ENCODE peak calls at places on chromosomes 6 and 20, in eight cellular contexts. R, Z, P, M, Q, X, V and T are unnamed samples.

GRCh38 chr6:52312461-52312860 is 27.9 kb upstream of the MCM3 start:
- DNase-seq in R (no peak), Z (no peak), P (no peak), M (no peak), Q (no peak), X (no peak), V (no peak), T (no peak)

GRCh38 chr20:59013959-59014608 is 5.1 kb upstream of the TUBB1 start:
- DNase-seq in R (no peak), Z (no peak), P (no peak), M (no peak), Q (no peak), X (no peak), V (peak; percentile 65), T (no peak)

GRCh38 chr6:119142051-119142450 is 63.6 kb upstream of the FAM184A start:
- DNase-seq in R (no peak), Z (no peak), P (no peak), M (no peak), Q (no peak), X (no peak), V (no peak), T (no peak)

GRCh38 chr6:22236626-22237414 is 60.0 kb downstream of the PRL start:
- DNase-seq in R (no peak), Z (peak; percentile 70), P (peak; percentile 83), M (no peak), Q (no peak), X (no peak), V (peak; percentile 79), T (no peak)

GRCh38 chr6:14129572-14129971 is 12.0 kb downstream of the CD83 start:
- DNase-seq in R (no peak), Z (peak; percentile 60), P (no peak), M (peak; percentile 53), Q (peak; percentile 25), X (no peak), V (peak; percentile 76), T (peak; percentile 61)

GRCh38 chr6:16184129-16184528 is 54.3 kb upstream of the GMPR start:
- DNase-seq in R (no peak), Z (no peak), P (no peak), M (no peak), Q (no peak), X (no peak), V (no peak), T (no peak)

GRCh38 chr6:143372199-143372882 is 78.2 kb downstream of the ADAT2 start:
- DNase-seq in R (no peak), Z (no peak), P (no peak), M (no peak), Q (no peak), X (no peak), V (no peak), T (no peak)

GRCh38 chr6:149239573-149240209 is 77.8 kb upstream of the TAB2 start:
- DNase-seq in R (no peak), Z (no peak), P (no peak), M (no peak), Q (no peak), X (no peak), V (no peak), T (no peak)

GRCh38 chr6:163253556-163254213 is 160.8 kb upstream of the QKI start:
- DNase-seq in R (no peak), Z (no peak), P (no peak), M (no peak), Q (no peak), X (no peak), V (no peak), T (no peak)

GRCh38 chr20:64239449-64240242 is 15.9 kb upstream of the PCMTD2 start:
- DNase-seq in R (no peak), Z (no peak), P (no peak), M (peak; percentile 19), Q (no peak), X (peak; percentile 11), V (no peak), T (no peak)

GRCh38 chr6:19438566-19439353 is 398.4 kb upstream of the ID4 start:
- DNase-seq in R (no peak), Z (no peak), P (no peak), M (no peak), Q (no peak), X (no peak), V (no peak), T (no peak)

GRCh38 chr6:134063121-134063965 is 10.9 kb upstream of the SLC2A12 start:
- DNase-seq in R (no peak), Z (peak; percentile 48), P (no peak), M (no peak), Q (no peak), X (no peak), V (peak; percentile 45), T (no peak)

GRCh38 chr20:21517566-21518277 is 3.9 kb upstream of the NKX2-2 start:
- DNase-seq in R (no peak), Z (no peak), P (no peak), M (no peak), Q (no peak), X (no peak), V (no peak), T (no peak)

GRCh38 chr6:127103482-127103881 is 15.0 kb upstream of the RSPO3 start:
- DNase-seq in R (no peak), Z (no peak), P (no peak), M (no peak), Q (no peak), X (no peak), V (no peak), T (no peak)

GRCh38 chr6:130526466-130526865 is 160.6 kb downstream of the TMEM200A start:
- DNase-seq in R (no peak), Z (no peak), P (no peak), M (no peak), Q (no peak), X (no peak), V (no peak), T (no peak)